ENCODE peak calls at places on chromosomes 11 and 22, in eight cellular contexts. D is CD4-positive, CD25-positive, alpha-beta regulatory T cell; A is memory B cell; N is posterior cingulate gyrus; C is ACHN; L is body of pancreas; E is stimulated activated CD8-positive, alpha-beta memory T cell treated with anti-CD3 and anti-CD28 coated beads, Interleukin-4, amount 100 ng/mL, for 24 hours; H is neural crest cell. I is an unnamed sample.

GRCh38 chr11:76574406-76574805 is 96.1 kb downstream of the LRRC32 start:
- DNase-seq in D (no peak), A (no peak), N (no peak), C (no peak), L (no peak), E (no peak), H (no peak), I (no peak)

GRCh38 chr11:103359221-103359620 is 250.0 kb downstream of the DYNC2H1 start:
- DNase-seq in D (no peak), A (no peak), N (no peak), C (no peak), L (no peak), E (no peak), H (no peak), I (no peak)

GRCh38 chr11:69726019-69726418 is 22.2 kb upstream of the FGF19 start:
- DNase-seq in D (no peak), A (no peak), N (no peak), C (no peak), L (no peak), E (no peak), H (no peak), I (no peak)

GRCh38 chr22:46580940-46581579 is 39.1 kb upstream of the GRAMD4 start:
- DNase-seq in D (no peak), A (no peak), N (no peak), C (no peak), L (no peak), E (no peak), H (no peak), I (no peak)

GRCh38 chr22:45626198-45626651 is 45.4 kb upstream of the ATXN10 start:
- DNase-seq in D (no peak), A (no peak), N (no peak), C (no peak), L (peak; percentile 68), E (no peak), H (no peak), I (no peak)

GRCh38 chr22:47200273-47201051 is 438.0 kb downstream of the TBC1D22A start:
- DNase-seq in D (no peak), A (no peak), N (no peak), C (no peak), L (peak; percentile 68), E (no peak), H (no peak), I (no peak)

GRCh38 chr22:45777046-45777851 is 105.6 kb downstream of the ATXN10 start:
- DNase-seq in D (no peak), A (no peak), N (no peak), C (peak; percentile 77), L (no peak), E (no peak), H (no peak), I (no peak)

GRCh38 chr11:73866586-73866996 is 10.1 kb downstream of the COA4 start:
- DNase-seq in D (no peak), A (no peak), N (no peak), C (peak; percentile 72), L (no peak), E (no peak), H (no peak), I (no peak)

GRCh38 chr11:73404048-73404447 is 27.8 kb downstream of the RELT start:
- DNase-seq in D (no peak), A (no peak), N (peak; percentile 61), C (peak; percentile 45), L (peak; percentile 60), E (no peak), H (peak; percentile 42), I (no peak)

GRCh38 chr11:134656861-134657540 is 245.0 kb upstream of the B3GAT1 start:
- DNase-seq in D (no peak), A (no peak), N (no peak), C (no peak), L (no peak), E (no peak), H (no peak), I (no peak)

GRCh38 chr11:125085301-125086081 is 22.4 kb downstream of the SLC37A2 start:
- DNase-seq in D (no peak), A (no peak), N (no peak), C (no peak), L (no peak), E (no peak), H (no peak), I (no peak)

GRCh38 chr11:46898396-46899095 is 19.8 kb downstream of the LRP4 start:
- DNase-seq in D (no peak), A (no peak), N (no peak), C (no peak), L (no peak), E (no peak), H (no peak), I (no peak)

GRCh38 chr11:64088159-64089026 is 52.7 kb downstream of the FLRT1 start:
- DNase-seq in D (no peak), A (no peak), N (no peak), C (peak; percentile 14), L (no peak), E (no peak), H (no peak), I (no peak)

GRCh38 chr11:15199693-15200092 is 85.0 kb downstream of the INSC start:
- DNase-seq in D (no peak), A (no peak), N (no peak), C (peak; percentile 64), L (peak; percentile 78), E (no peak), H (no peak), I (no peak)

GRCh38 chr11:30143098-30143705 is 87.6 kb upstream of the FSHB start:
- DNase-seq in D (no peak), A (peak; percentile 16), N (no peak), C (peak; percentile 49), L (no peak), E (no peak), H (peak; percentile 29), I (no peak)

GRCh38 chr11:44626645-44627044 is 61.2 kb downstream of the CD82 start:
- DNase-seq in D (no peak), A (no peak), N (no peak), C (no peak), L (no peak), E (no peak), H (no peak), I (no peak)

GRCh38 chr11:68903288-68903630 is 373 bp downstream of the MRPL21 start:
- DNase-seq in D (no peak), A (no peak), N (no peak), C (no peak), L (no peak), E (no peak), H (no peak), I (no peak)

GRCh38 chr11:115759622-115760527 is 255.7 kb upstream of the CADM1 start:
- DNase-seq in D (no peak), A (no peak), N (no peak), C (no peak), L (peak; percentile 20), E (no peak), H (peak; percentile 34), I (no peak)

GRCh38 chr22:39932918-39933649 is 27.1 kb upstream of the TMA7B start:
- DNase-seq in D (peak; percentile 47), A (no peak), N (no peak), C (peak; percentile 37), L (peak; percentile 60), E (peak; percentile 41), H (peak; percentile 21), I (no peak)

GRCh38 chr11:71114124-71114851 is 138.1 kb downstream of the SHANK2 start:
- DNase-seq in D (no peak), A (no peak), N (no peak), C (no peak), L (no peak), E (no peak), H (no peak), I (no peak)

GRCh38 chr11:12901874-12902481 is 107.1 kb upstream of the RASSF10 start:
- DNase-seq in D (no peak), A (no peak), N (no peak), C (no peak), L (no peak), E (no peak), H (no peak), I (no peak)

GRCh38 chr11:113817626-113818025 is 38.0 kb downstream of the CLDN25 start:
- DNase-seq in D (no peak), A (no peak), N (no peak), C (no peak), L (no peak), E (no peak), H (no peak), I (no peak)

GRCh38 chr11:19673924-19674390 is 38.7 kb upstream of the NAV2 start:
- DNase-seq in D (no peak), A (no peak), N (peak; percentile 71), C (no peak), L (peak; percentile 19), E (no peak), H (no peak), I (no peak)